ENCODE peak calls at places on chromosomes 12 and 14, in nine cellular contexts. F is stimulated activated CD4-positive, alpha-beta T cell treated with anti-CD3 and anti-CD28 coated beads, Interleukin-12 subunit alpha, Interleukin-12 subunit beta, amount 100 ng/mL, for 24 hours; T is AG08395; R is naive thymus-derived CD4-positive, alpha-beta T cell; O is fibroblast of mammary gland; Q is NCI-H774; K is HAP-1; W is dorsolateral prefrontal cortex; L is iPS-NIHi11. J is an unnamed sample.
A peak's percentile ranks its signal among the peaks of the same experiment; 100 is the strongest.

GRCh38 chr12:47216150-47216677 is 136.5 kb upstream of the AMIGO2 start:
- DNase-seq in O (no peak), L (no peak), K (no peak), F (peak; percentile 48), R (peak; percentile 61), T (no peak), W (no peak), Q (no peak), J (no peak)

GRCh38 chr14:30861200-30861599 is 13.2 kb upstream of the COCH start:
- DNase-seq in L (no peak), Q (no peak), O (no peak), K (no peak), T (no peak), W (no peak), F (no peak), R (no peak), J (no peak)

GRCh38 chr12:104715562-104716182 is 242.4 kb downstream of the SLC41A2 start:
- DNase-seq in W (no peak), Q (no peak), F (no peak), O (no peak), T (no peak), L (no peak), R (no peak), K (no peak), J (no peak)

GRCh38 chr12:119061208-119061796 is 80.0 kb downstream of the SRRM4 start:
- DNase-seq in Q (no peak), W (no peak), K (peak; percentile 71), O (peak; percentile 17), L (peak; percentile 76), R (no peak), F (no peak), T (peak; percentile 11), J (peak; percentile 46)

GRCh38 chr14:104877066-104877805 is 12.2 kb downstream of the CEP170B start:
- DNase-seq in L (peak; percentile 7), K (no peak), O (no peak), F (no peak), Q (no peak), R (no peak), W (no peak), T (no peak), J (peak; percentile 48)

GRCh38 chr12:116818341-116818856 is 62.8 kb downstream of the HRK start:
- DNase-seq in Q (no peak), L (no peak), F (no peak), R (peak; percentile 34), O (peak; percentile 14), W (no peak), K (no peak), T (peak; percentile 14), J (no peak)

GRCh38 chr14:77094672-77095284 is 3.3 kb upstream of the CIPC start:
- DNase-seq in W (peak; percentile 77), K (peak; percentile 89), R (peak; percentile 70), F (peak; percentile 44), T (peak; percentile 65), Q (peak; percentile 50), O (peak; percentile 79), L (peak; percentile 64), J (peak; percentile 75)

GRCh38 chr12:64733857-64734256 is 25.3 kb downstream of the GNS start:
- DNase-seq in O (peak; percentile 15), W (peak; percentile 68), Q (peak; percentile 47), F (no peak), K (no peak), T (no peak), L (peak; percentile 44), R (no peak), J (peak; percentile 29)

GRCh38 chr14:96274122-96274910 is 18.3 kb downstream of the BDKRB1 start:
- DNase-seq in T (peak; percentile 68), K (no peak), L (no peak), R (no peak), Q (no peak), F (no peak), O (peak; percentile 73), W (no peak), J (no peak)

GRCh38 chr14:96117101-96117897 is 78.1 kb downstream of the C14orf132 start:
- DNase-seq in Q (no peak), O (peak; percentile 42), L (no peak), R (peak; percentile 32), F (no peak), W (no peak), K (no peak), T (no peak), J (no peak)

GRCh38 chr14:78143489-78144145 is 26.6 kb upstream of the NRXN3 start:
- DNase-seq in Q (no peak), L (no peak), R (no peak), K (no peak), T (no peak), W (no peak), F (no peak), O (peak; percentile 84), J (no peak)

GRCh38 chr14:31206536-31207286 is 882 bp downstream of the HECTD1 start:
- DNase-seq in K (peak; percentile 38), R (no peak), W (peak; percentile 39), L (peak; percentile 42), T (peak; percentile 7), Q (peak; percentile 15), F (peak; percentile 26), O (no peak), J (peak; percentile 49)

GRCh38 chr14:30657606-30658163 is 35.6 kb downstream of the SCFD1 start:
- DNase-seq in O (peak; percentile 14), T (peak; percentile 6), R (no peak), L (no peak), K (no peak), F (no peak), W (no peak), Q (no peak), J (no peak)

GRCh38 chr12:25690996-25691864 is 138.1 kb upstream of the LMNTD1 start:
- DNase-seq in Q (no peak), W (no peak), K (no peak), L (no peak), O (no peak), F (no peak), R (no peak), T (no peak), J (no peak)

GRCh38 chr12:14910090-14910915 is 24.6 kb upstream of the MGP start:
- DNase-seq in R (no peak), L (no peak), W (no peak), T (no peak), K (no peak), O (peak; percentile 45), F (peak; percentile 5), Q (no peak), J (no peak)

GRCh38 chr12:6627598-6627997 is 8.2 kb downstream of the LPAR5 start:
- DNase-seq in L (no peak), K (peak; percentile 59), W (no peak), O (no peak), Q (peak; percentile 75), T (no peak), F (no peak), R (peak; percentile 50), J (no peak)

GRCh38 chr12:56645201-56645716 is 525 bp downstream of the ATP5F1B start:
- DNase-seq in W (no peak), T (no peak), F (no peak), Q (no peak), R (no peak), O (peak; percentile 34), K (no peak), L (no peak), J (peak; percentile 61)

GRCh38 chr12:2627343-2628191 is 167.2 kb upstream of the FKBP4 start:
- DNase-seq in T (no peak), W (no peak), Q (no peak), L (no peak), R (no peak), F (no peak), K (no peak), O (no peak), J (no peak)

GRCh38 chr12:68154768-68155167 is 4.8 kb downstream of the IFNG start:
- DNase-seq in O (no peak), Q (no peak), L (no peak), R (no peak), F (no peak), W (no peak), K (no peak), T (no peak), J (no peak)

GRCh38 chr12:25824729-25825128 is 133.8 kb upstream of the RASSF8 start:
- DNase-seq in W (no peak), K (no peak), T (no peak), L (no peak), Q (no peak), R (no peak), O (no peak), F (no peak), J (no peak)

GRCh38 chr12:70561550-70561949 is 75.7 kb downstream of the PTPRB start:
- DNase-seq in K (no peak), F (no peak), O (no peak), W (no peak), L (no peak), T (no peak), Q (no peak), R (no peak), J (no peak)

GRCh38 chr12:49962861-49963765 is 1.4 kb downstream of the AQP5 start:
- DNase-seq in Q (peak; percentile 61), R (no peak), F (no peak), T (no peak), W (peak; percentile 45), O (no peak), K (no peak), L (peak; percentile 66), J (no peak)

GRCh38 chr14:32259368-32260013 is 56.4 kb upstream of the RNU6-8 start:
- DNase-seq in T (peak; percentile 19), L (peak; percentile 23), F (no peak), Q (no peak), K (no peak), W (no peak), O (peak; percentile 54), R (no peak), J (no peak)

GRCh38 chr12:101962486-101962885 is 85.1 kb downstream of the DRAM1 start:
- DNase-seq in R (no peak), T (no peak), L (no peak), K (no peak), Q (no peak), F (no peak), W (no peak), O (peak; percentile 71), J (no peak)